ENCODE peak calls at places on chromosomes 13 and 19, in six cellular contexts. One of them, this sample, is unnamed.

GRCh38 chr19:58128041-58128685 is 22.4 kb downstream of the ZNF329 start:
- DNase-seq in aorta: no peak
- DNase-seq in AG09319: no peak
- DNase-seq in choroid plexus epithelial cell: peak; percentile 3
- DNase-seq in activated naive CD8-positive, alpha-beta T cell treated with anti-CD3 and anti-CD28 coated beads, Interleukin-2, amount 50 U/mL, for 24 hours: no peak
- DNase-seq in gastrocnemius medialis: no peak
- DNase-seq in this sample: no peak

GRCh38 chr13:35720690-35721554 is 244.4 kb upstream of the MAB21L1 start:
- DNase-seq in aorta: no peak
- DNase-seq in activated naive CD8-positive, alpha-beta T cell treated with anti-CD3 and anti-CD28 coated beads, Interleukin-2, amount 50 U/mL, for 24 hours: peak; percentile 49
- DNase-seq in AG09319: no peak
- DNase-seq in gastrocnemius medialis: peak; percentile 22
- DNase-seq in choroid plexus epithelial cell: peak; percentile 60
- DNase-seq in this sample: peak; percentile 46

GRCh38 chr19:16452321-16452720 is 19.4 kb downstream of the EPS15L1 start:
- DNase-seq in activated naive CD8-positive, alpha-beta T cell treated with anti-CD3 and anti-CD28 coated beads, Interleukin-2, amount 50 U/mL, for 24 hours: no peak
- DNase-seq in AG09319: no peak
- DNase-seq in gastrocnemius medialis: peak; percentile 59
- DNase-seq in aorta: no peak
- DNase-seq in choroid plexus epithelial cell: no peak
- DNase-seq in this sample: no peak

GRCh38 chr13:31697290-31697689 is 42.0 kb upstream of the RXFP2 start:
- DNase-seq in activated naive CD8-positive, alpha-beta T cell treated with anti-CD3 and anti-CD28 coated beads, Interleukin-2, amount 50 U/mL, for 24 hours: no peak
- DNase-seq in choroid plexus epithelial cell: peak; percentile 3
- DNase-seq in aorta: no peak
- DNase-seq in gastrocnemius medialis: no peak
- DNase-seq in AG09319: no peak
- DNase-seq in this sample: no peak

GRCh38 chr13:83773961-83774360 is 108.3 kb downstream of the SLITRK1 start:
- DNase-seq in choroid plexus epithelial cell: peak; percentile 61
- DNase-seq in aorta: no peak
- DNase-seq in AG09319: no peak
- DNase-seq in gastrocnemius medialis: no peak
- DNase-seq in activated naive CD8-positive, alpha-beta T cell treated with anti-CD3 and anti-CD28 coated beads, Interleukin-2, amount 50 U/mL, for 24 hours: no peak
- DNase-seq in this sample: peak; percentile 17

GRCh38 chr19:45804140-45804958 is 10.8 kb downstream of the RSPH6A start:
- DNase-seq in aorta: no peak
- DNase-seq in choroid plexus epithelial cell: no peak
- DNase-seq in gastrocnemius medialis: no peak
- DNase-seq in activated naive CD8-positive, alpha-beta T cell treated with anti-CD3 and anti-CD28 coated beads, Interleukin-2, amount 50 U/mL, for 24 hours: no peak
- DNase-seq in AG09319: no peak
- DNase-seq in this sample: no peak

GRCh38 chr19:32916969-32917611 is 47.5 kb upstream of the SLC7A9 start:
- DNase-seq in choroid plexus epithelial cell: peak; percentile 36
- DNase-seq in gastrocnemius medialis: no peak
- DNase-seq in AG09319: no peak
- DNase-seq in activated naive CD8-positive, alpha-beta T cell treated with anti-CD3 and anti-CD28 coated beads, Interleukin-2, amount 50 U/mL, for 24 hours: no peak
- DNase-seq in aorta: no peak
- DNase-seq in this sample: no peak

GRCh38 chr19:10093295-10094186 is 7.4 kb downstream of the SHFL start:
- DNase-seq in aorta: no peak
- DNase-seq in choroid plexus epithelial cell: peak; percentile 18
- DNase-seq in activated naive CD8-positive, alpha-beta T cell treated with anti-CD3 and anti-CD28 coated beads, Interleukin-2, amount 50 U/mL, for 24 hours: no peak
- DNase-seq in gastrocnemius medialis: no peak
- DNase-seq in AG09319: no peak
- DNase-seq in this sample: no peak

GRCh38 chr19:39514840-39515550 is at the start of gene SELENOV:
- DNase-seq in gastrocnemius medialis: no peak
- DNase-seq in aorta: peak; percentile 47
- DNase-seq in activated naive CD8-positive, alpha-beta T cell treated with anti-CD3 and anti-CD28 coated beads, Interleukin-2, amount 50 U/mL, for 24 hours: peak; percentile 34
- DNase-seq in AG09319: no peak
- DNase-seq in choroid plexus epithelial cell: no peak
- DNase-seq in this sample: no peak

GRCh38 chr19:12913871-12914690 is 5.0 kb downstream of the SYCE2 start:
- DNase-seq in aorta: no peak
- DNase-seq in activated naive CD8-positive, alpha-beta T cell treated with anti-CD3 and anti-CD28 coated beads, Interleukin-2, amount 50 U/mL, for 24 hours: peak; percentile 48
- DNase-seq in gastrocnemius medialis: peak; percentile 28
- DNase-seq in AG09319: no peak
- DNase-seq in choroid plexus epithelial cell: peak; percentile 54
- DNase-seq in this sample: no peak

This sample was measured in IMR-90.